ENCODE peak calls at places on chromosomes 13 and 19, in seven cellular contexts. K, Q, B, H, G, J and M are unnamed samples. For H3K36me3, the result is how much of the 10 kb centered on the place peaks cover.

GRCh38 chr19:29660835-29661234 is 4.4 kb upstream of the PLEKHF1 start:
- DNase-seq in H (no peak), B (no peak), G (no peak), J (no peak), Q (no peak), K (no peak), M (no peak)

GRCh38 chr13:60267498-60268202 is 103.9 kb upstream of the DIAPH3 start:
- DNase-seq in B (no peak), K (peak), G (peak), H (no peak), Q (no peak), J (no peak), M (no peak)

GRCh38 chr13:99354371-99354951 is 47.3 kb upstream of the GPR183 start:
- DNase-seq in H (no peak), Q (peak), K (no peak), J (no peak), G (no peak), B (no peak), M (no peak)

GRCh38 chr13:102325321-102325720 is 76.5 kb downstream of the FGF14 start:
- DNase-seq in K (no peak), G (no peak), H (no peak), B (no peak), J (no peak), Q (no peak), M (no peak)

GRCh38 chr13:35475131-35475959 is 1.1 kb downstream of the MAB21L1 start:
- DNase-seq in H (peak), K (no peak), J (no peak), B (peak), Q (no peak), G (no peak), M (peak)

GRCh38 chr19:42473686-42474085 is 30.9 kb upstream of the CXCL17 start:
- DNase-seq in B (no peak), J (no peak), H (no peak), Q (no peak), K (no peak), G (no peak), M (no peak)

GRCh38 chr19:29878973-29879654 is 62.9 kb upstream of the URI1 start:
- DNase-seq in K (no peak), H (peak), J (peak), B (no peak), Q (no peak), G (peak), M (peak)

GRCh38 chr19:53549354-53549753 is 11.4 kb downstream of the ZNF331 start:
- DNase-seq in J (peak), B (no peak), Q (no peak), G (no peak), K (no peak), H (no peak), M (peak)

GRCh38 chr13:97141564-97142005 is 80.5 kb upstream of the MBNL2 start:
- DNase-seq in J (no peak), H (peak), Q (peak), K (no peak), G (peak), B (no peak), M (peak)

GRCh38 chr19:10662384-10663251 is 8.5 kb downstream of the ILF3 start:
- DNase-seq in H (no peak), B (no peak), K (no peak), G (no peak), Q (no peak), J (no peak), M (no peak)

GRCh38 chr13:32905063-32905863 is 111.0 kb upstream of the KL start:
- DNase-seq in J (no peak), K (no peak), H (no peak), Q (no peak), B (no peak), G (no peak), M (peak)

GRCh38 chr13:89514534-89515312 is 1832.8 kb upstream of the MIR17HG start:
- DNase-seq in Q (no peak), H (no peak), K (no peak), G (peak), J (no peak), B (no peak), M (peak)

GRCh38 chr13:105450784-105451183 is 1084.7 kb downstream of the EFNB2 start:
- DNase-seq in Q (no peak), G (no peak), K (no peak), J (no peak), B (no peak), H (no peak), M (no peak)

GRCh38 chr13:99417821-99418662 is 83.2 kb upstream of the TM9SF2 start:
- DNase-seq in H (no peak), J (no peak), K (no peak), B (no peak), G (no peak), Q (no peak), M (no peak)

GRCh38 chr13:112056284-112056727 is 10.6 kb upstream of the SOX1 start:
- DNase-seq in B (no peak), G (no peak), K (no peak), H (no peak), J (no peak), Q (no peak), M (no peak)

GRCh38 chr19:4543444-4543843 is 3.6 kb upstream of the LRG1 start:
- DNase-seq in H (no peak), G (no peak), K (no peak), J (no peak), B (no peak), Q (no peak), M (no peak)
- H3K4me3 ChIP-seq in H (no peak), G (no peak), K (no peak), J (no peak), B (no peak), Q (peak), M (no peak)

DNA sequence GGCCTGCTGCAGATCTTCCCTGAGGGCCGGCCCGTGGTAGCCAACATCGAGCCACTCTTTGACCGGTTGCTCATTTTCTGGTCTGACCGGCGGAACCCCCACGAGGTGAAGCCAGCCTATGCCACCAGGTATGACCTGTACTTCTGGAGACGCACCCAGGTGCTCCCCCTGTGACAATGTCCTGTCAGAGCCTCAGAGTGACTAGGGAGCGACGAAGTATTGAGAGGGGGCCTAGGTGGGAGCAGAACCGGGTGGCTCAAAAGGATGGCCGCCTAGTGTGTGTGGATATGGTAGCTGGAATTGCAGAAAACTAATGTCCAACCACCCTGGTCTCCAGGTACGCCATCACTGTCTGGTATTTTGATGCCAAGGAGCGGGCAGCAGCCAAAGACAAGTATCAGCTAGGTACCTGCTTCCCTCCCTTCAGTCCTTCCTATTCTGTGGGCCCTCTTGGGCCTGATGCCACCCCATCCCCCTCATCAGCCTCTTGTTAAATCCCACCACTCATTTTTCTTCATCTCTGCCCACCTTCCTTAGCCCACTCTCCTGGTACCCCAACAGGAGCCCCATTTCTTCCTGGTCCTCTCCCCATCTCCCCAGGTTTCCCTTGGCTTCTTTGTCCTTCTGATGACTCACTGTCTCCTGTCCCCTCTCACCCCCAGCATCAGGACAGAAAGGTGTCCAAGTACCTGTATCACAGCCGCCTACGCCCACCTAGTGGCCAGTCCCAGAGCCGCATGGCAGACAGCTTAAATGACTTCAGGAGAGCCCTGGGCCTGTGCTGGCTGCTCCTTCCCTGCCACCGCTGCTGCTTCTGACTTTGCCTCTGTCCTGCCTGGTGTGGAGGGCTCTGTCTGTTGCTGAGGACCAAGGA is 8.4 kb downstream of the EGLN2 start:
- DNase-seq in B (no peak), G (peak), H (no peak), J (no peak), Q (no peak), K (no peak), M (no peak)
- TF ChIP-seq CTCF in B (no peak), G (peak), H (peak), J (peak), Q (peak), K (peak), M (peak)

GRCh38 chr19:41332468-41332867 is 21.3 kb downstream of the TGFB1 start:
- DNase-seq in J (no peak), Q (no peak), H (no peak), G (no peak), B (no peak), K (no peak), M (no peak)
- H3K36me3 ChIP-seq in J (under half), Q (under half), H (under half), G (under half), B (under half), K (half or more), M (under half)

GRCh38 chr19:940591-941291 is 14.9 kb downstream of the ARID3A start:
- DNase-seq in G (peak), J (no peak), Q (peak), B (peak), H (peak), K (peak), M (no peak)
- H3K4me3 ChIP-seq in G (peak), J (no peak), Q (peak), B (peak), H (peak), K (peak), M (peak)